ENCODE peak calls at places on chromosomes 16 and 17, in nine cellular contexts. One of them, this sample, is unnamed.

GRCh38 chr16:7792346-7792745 is 459.7 kb downstream of the RBFOX1 start:
- DNase-seq in left lung: no peak
- DNase-seq in neural progenitor cell: no peak
- DNase-seq in GM23248: no peak
- DNase-seq in left ventricle myocardium inferior: no peak
- DNase-seq in stomach: no peak
- DNase-seq in MM.1S: no peak
- DNase-seq in body of pancreas: no peak
- DNase-seq in Karpas-422: no peak
- DNase-seq in this sample: no peak

GRCh38 chr17:2926019-2926650 is 129.9 kb downstream of the RAP1GAP2 start:
- DNase-seq in left lung: no peak
- DNase-seq in neural progenitor cell: no peak
- DNase-seq in GM23248: peak
- DNase-seq in left ventricle myocardium inferior: no peak
- DNase-seq in stomach: no peak
- DNase-seq in MM.1S: no peak
- DNase-seq in body of pancreas: no peak
- DNase-seq in Karpas-422: peak
- DNase-seq in this sample: no peak

GRCh38 chr17:12020595-12021590 is at the start of gene MAP2K4:
- DNase-seq in left lung: peak
- DNase-seq in neural progenitor cell: peak
- DNase-seq in GM23248: peak
- DNase-seq in left ventricle myocardium inferior: peak
- DNase-seq in stomach: peak
- DNase-seq in MM.1S: peak
- DNase-seq in body of pancreas: peak
- DNase-seq in Karpas-422: peak
- DNase-seq in this sample: peak

GRCh38 chr17:81870155-81870977 is 771 bp downstream of the ARHGDIA start:
- DNase-seq in left lung: peak
- DNase-seq in neural progenitor cell: peak
- DNase-seq in GM23248: peak
- DNase-seq in left ventricle myocardium inferior: no peak
- DNase-seq in stomach: peak
- DNase-seq in MM.1S: peak
- DNase-seq in body of pancreas: peak
- DNase-seq in Karpas-422: peak
- DNase-seq in this sample: peak

GRCh38 chr17:73932216-73932749 is 271.2 kb upstream of the RPL38 start:
- DNase-seq in left lung: no peak
- DNase-seq in neural progenitor cell: no peak
- DNase-seq in GM23248: no peak
- DNase-seq in left ventricle myocardium inferior: no peak
- DNase-seq in stomach: no peak
- DNase-seq in MM.1S: no peak
- DNase-seq in body of pancreas: no peak
- DNase-seq in Karpas-422: no peak
- DNase-seq in this sample: no peak

GRCh38 chr17:80609757-80610156 is 65.1 kb downstream of the RPTOR start:
- DNase-seq in left lung: no peak
- DNase-seq in neural progenitor cell: no peak
- DNase-seq in GM23248: no peak
- DNase-seq in left ventricle myocardium inferior: no peak
- DNase-seq in stomach: no peak
- DNase-seq in MM.1S: no peak
- DNase-seq in body of pancreas: no peak
- DNase-seq in Karpas-422: no peak
- DNase-seq in this sample: no peak

GRCh38 chr17:49361902-49362722 is at the start of gene ZNF652:
- DNase-seq in left lung: peak
- DNase-seq in neural progenitor cell: peak
- DNase-seq in GM23248: peak
- DNase-seq in left ventricle myocardium inferior: peak
- DNase-seq in stomach: peak
- DNase-seq in MM.1S: peak
- DNase-seq in body of pancreas: peak
- DNase-seq in Karpas-422: peak
- DNase-seq in this sample: peak

GRCh38 chr17:61477204-61477834 is 25.1 kb downstream of the TBX4 start:
- DNase-seq in left lung: peak
- DNase-seq in neural progenitor cell: no peak
- DNase-seq in GM23248: no peak
- DNase-seq in left ventricle myocardium inferior: no peak
- DNase-seq in stomach: no peak
- DNase-seq in MM.1S: no peak
- DNase-seq in body of pancreas: no peak
- DNase-seq in Karpas-422: no peak
- DNase-seq in this sample: no peak

GRCh38 chr17:83173997-83174858 is 94.8 kb downstream of the METRNL start:
- DNase-seq in left lung: peak
- DNase-seq in neural progenitor cell: peak
- DNase-seq in GM23248: peak
- DNase-seq in left ventricle myocardium inferior: no peak
- DNase-seq in stomach: no peak
- DNase-seq in MM.1S: no peak
- DNase-seq in body of pancreas: peak
- DNase-seq in Karpas-422: peak
- DNase-seq in this sample: peak

GRCh38 chr16:17481741-17482140 is 11.0 kb upstream of the XYLT1 start:
- DNase-seq in left lung: no peak
- DNase-seq in neural progenitor cell: no peak
- DNase-seq in GM23248: no peak
- DNase-seq in left ventricle myocardium inferior: no peak
- DNase-seq in stomach: no peak
- DNase-seq in MM.1S: no peak
- DNase-seq in body of pancreas: no peak
- DNase-seq in Karpas-422: no peak
- DNase-seq in this sample: no peak

GRCh38 chr17:32870969-32871368 is 6.0 kb downstream of the MYO1D start:
- DNase-seq in left lung: no peak
- DNase-seq in neural progenitor cell: no peak
- DNase-seq in GM23248: peak
- DNase-seq in left ventricle myocardium inferior: no peak
- DNase-seq in stomach: no peak
- DNase-seq in MM.1S: no peak
- DNase-seq in body of pancreas: no peak
- DNase-seq in Karpas-422: no peak
- DNase-seq in this sample: peak

GRCh38 chr16:73232555-73233422 is 184.9 kb upstream of the ZFHX3 start:
- DNase-seq in left lung: no peak
- DNase-seq in neural progenitor cell: no peak
- DNase-seq in GM23248: no peak
- DNase-seq in left ventricle myocardium inferior: peak
- DNase-seq in stomach: no peak
- DNase-seq in MM.1S: no peak
- DNase-seq in body of pancreas: peak
- DNase-seq in Karpas-422: no peak
- DNase-seq in this sample: peak

GRCh38 chr17:17156511-17156910 is 49.6 kb downstream of the PLD6 start:
- DNase-seq in left lung: no peak
- DNase-seq in neural progenitor cell: no peak
- DNase-seq in GM23248: peak
- DNase-seq in left ventricle myocardium inferior: no peak
- DNase-seq in stomach: no peak
- DNase-seq in MM.1S: no peak
- DNase-seq in body of pancreas: no peak
- DNase-seq in Karpas-422: no peak
- DNase-seq in this sample: no peak

GRCh38 chr17:4796550-4796915 is 569 bp downstream of the PSMB6 start:
- DNase-seq in left lung: no peak
- DNase-seq in neural progenitor cell: peak
- DNase-seq in GM23248: peak
- DNase-seq in left ventricle myocardium inferior: no peak
- DNase-seq in stomach: no peak
- DNase-seq in MM.1S: no peak
- DNase-seq in body of pancreas: no peak
- DNase-seq in Karpas-422: peak
- DNase-seq in this sample: peak

GRCh38 chr16:73095885-73096341 is 48.0 kb upstream of the ZFHX3 start:
- DNase-seq in left lung: no peak
- DNase-seq in neural progenitor cell: no peak
- DNase-seq in GM23248: peak
- DNase-seq in left ventricle myocardium inferior: no peak
- DNase-seq in stomach: no peak
- DNase-seq in MM.1S: no peak
- DNase-seq in body of pancreas: no peak
- DNase-seq in Karpas-422: no peak
- DNase-seq in this sample: no peak

GRCh38 chr16:87391950-87392822 is at the start of gene MAP1LC3B:
- DNase-seq in left lung: peak
- DNase-seq in neural progenitor cell: peak
- DNase-seq in GM23248: peak
- DNase-seq in left ventricle myocardium inferior: peak
- DNase-seq in stomach: peak
- DNase-seq in MM.1S: peak
- DNase-seq in body of pancreas: peak
- DNase-seq in Karpas-422: peak
- DNase-seq in this sample: peak

GRCh38 chr17:9363440-9364350 is 211.9 kb downstream of the STX8 start:
- DNase-seq in left lung: no peak
- DNase-seq in neural progenitor cell: no peak
- DNase-seq in GM23248: peak
- DNase-seq in left ventricle myocardium inferior: no peak
- DNase-seq in stomach: no peak
- DNase-seq in MM.1S: no peak
- DNase-seq in body of pancreas: no peak
- DNase-seq in Karpas-422: no peak
- DNase-seq in this sample: no peak

GRCh38 chr17:9935408-9935807 is 30.3 kb upstream of the RCVRN start:
- DNase-seq in left lung: no peak
- DNase-seq in neural progenitor cell: no peak
- DNase-seq in GM23248: peak
- DNase-seq in left ventricle myocardium inferior: peak
- DNase-seq in stomach: no peak
- DNase-seq in MM.1S: no peak
- DNase-seq in body of pancreas: no peak
- DNase-seq in Karpas-422: no peak
- DNase-seq in this sample: no peak

GRCh38 chr16:19348578-19349315 is 63.2 kb downstream of the CLEC19A start:
- DNase-seq in left lung: no peak
- DNase-seq in neural progenitor cell: peak
- DNase-seq in GM23248: peak
- DNase-seq in left ventricle myocardium inferior: no peak
- DNase-seq in stomach: peak
- DNase-seq in MM.1S: no peak
- DNase-seq in body of pancreas: no peak
- DNase-seq in Karpas-422: no peak
- DNase-seq in this sample: no peak

GRCh38 chr17:6072611-6073010 is 2.4 kb downstream of the WSCD1 start:
- DNase-seq in left lung: no peak
- DNase-seq in neural progenitor cell: no peak
- DNase-seq in GM23248: no peak
- DNase-seq in left ventricle myocardium inferior: no peak
- DNase-seq in stomach: no peak
- DNase-seq in MM.1S: no peak
- DNase-seq in body of pancreas: no peak
- DNase-seq in Karpas-422: no peak
- DNase-seq in this sample: no peak

GRCh38 chr17:19310151-19310550 is 52.4 kb downstream of the B9D1 start:
- DNase-seq in left lung: no peak
- DNase-seq in neural progenitor cell: no peak
- DNase-seq in GM23248: no peak
- DNase-seq in left ventricle myocardium inferior: no peak
- DNase-seq in stomach: no peak
- DNase-seq in MM.1S: no peak
- DNase-seq in body of pancreas: no peak
- DNase-seq in Karpas-422: no peak
- DNase-seq in this sample: no peak

GRCh38 chr17:56798916-56799315 is 34.8 kb downstream of the C17orf67 start:
- DNase-seq in left lung: no peak
- DNase-seq in neural progenitor cell: peak
- DNase-seq in GM23248: peak
- DNase-seq in left ventricle myocardium inferior: no peak
- DNase-seq in stomach: no peak
- DNase-seq in MM.1S: peak
- DNase-seq in body of pancreas: no peak
- DNase-seq in Karpas-422: peak
- DNase-seq in this sample: no peak

GRCh38 chr16:88992351-88993005 is 15.5 kb upstream of the CBFA2T3 start:
- DNase-seq in left lung: no peak
- DNase-seq in neural progenitor cell: no peak
- DNase-seq in GM23248: no peak
- DNase-seq in left ventricle myocardium inferior: no peak
- DNase-seq in stomach: no peak
- DNase-seq in MM.1S: no peak
- DNase-seq in body of pancreas: no peak
- DNase-seq in Karpas-422: no peak
- DNase-seq in this sample: no peak
- H3K27ac ChIP-seq in left lung: no peak
- H3K27ac ChIP-seq in neural progenitor cell: no peak
- H3K27ac ChIP-seq in GM23248: no peak
- H3K27ac ChIP-seq in left ventricle myocardium inferior: no peak
- H3K27ac ChIP-seq in stomach: no peak
- H3K27ac ChIP-seq in MM.1S: peak
- H3K27ac ChIP-seq in body of pancreas: no peak
- H3K27ac ChIP-seq in Karpas-422: no peak
- H3K27ac ChIP-seq in this sample: no peak

DNA sequence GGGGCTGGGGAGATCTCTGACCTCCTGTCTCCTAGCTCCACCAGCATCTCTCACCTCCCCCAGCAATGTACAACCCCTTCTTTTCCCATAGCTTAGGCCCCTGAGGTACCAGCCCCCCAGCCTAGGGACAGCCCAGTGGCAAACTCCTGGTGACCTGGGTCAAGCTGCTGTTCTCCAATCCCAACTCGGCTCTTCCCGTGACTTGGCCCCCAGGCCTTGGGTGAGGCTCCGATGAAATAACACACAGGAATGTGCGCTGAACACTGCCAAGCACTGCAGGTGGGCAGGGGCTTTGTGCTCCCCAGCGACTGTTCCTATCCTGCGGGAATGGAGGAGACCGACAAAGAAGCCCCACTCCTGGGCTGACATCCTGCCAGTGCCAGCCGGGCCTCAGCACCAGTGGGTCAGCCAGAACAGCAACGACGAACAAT is 63.7 kb upstream of the AMZ2 start:
- DNase-seq in left lung: no peak
- DNase-seq in neural progenitor cell: peak
- DNase-seq in GM23248: no peak
- DNase-seq in left ventricle myocardium inferior: no peak
- DNase-seq in stomach: no peak
- DNase-seq in MM.1S: no peak
- DNase-seq in body of pancreas: no peak
- DNase-seq in Karpas-422: no peak
- DNase-seq in this sample: no peak
- H3K4me3 ChIP-seq in left lung: no peak
- H3K4me3 ChIP-seq in neural progenitor cell: no peak
- H3K4me3 ChIP-seq in GM23248: no peak
- H3K4me3 ChIP-seq in left ventricle myocardium inferior: no peak
- H3K4me3 ChIP-seq in stomach: no peak
- H3K4me3 ChIP-seq in MM.1S: no peak
- H3K4me3 ChIP-seq in body of pancreas: no peak
- H3K4me3 ChIP-seq in Karpas-422: peak
- H3K4me3 ChIP-seq in this sample: no peak

GRCh38 chr16:1745900-1746692 is 25.2 kb downstream of the NME3 start:
- DNase-seq in left lung: no peak
- DNase-seq in neural progenitor cell: no peak
- DNase-seq in GM23248: no peak
- DNase-seq in left ventricle myocardium inferior: no peak
- DNase-seq in stomach: no peak
- DNase-seq in MM.1S: no peak
- DNase-seq in body of pancreas: no peak
- DNase-seq in Karpas-422: no peak
- DNase-seq in this sample: no peak
- H3K27ac ChIP-seq in left lung: no peak
- H3K27ac ChIP-seq in neural progenitor cell: no peak
- H3K27ac ChIP-seq in GM23248: peak
- H3K27ac ChIP-seq in left ventricle myocardium inferior: no peak
- H3K27ac ChIP-seq in stomach: no peak
- H3K27ac ChIP-seq in MM.1S: no peak
- H3K27ac ChIP-seq in body of pancreas: no peak
- H3K27ac ChIP-seq in Karpas-422: no peak
- H3K27ac ChIP-seq in this sample: no peak

GRCh38 chr17:7354262-7354781 is 634 bp upstream of the TMEM95 start:
- DNase-seq in left lung: no peak
- DNase-seq in neural progenitor cell: peak
- DNase-seq in GM23248: peak
- DNase-seq in left ventricle myocardium inferior: no peak
- DNase-seq in stomach: no peak
- DNase-seq in MM.1S: no peak
- DNase-seq in body of pancreas: no peak
- DNase-seq in Karpas-422: peak
- DNase-seq in this sample: no peak
- H3K4me3 ChIP-seq in left lung: no peak
- H3K4me3 ChIP-seq in neural progenitor cell: no peak
- H3K4me3 ChIP-seq in GM23248: peak
- H3K4me3 ChIP-seq in left ventricle myocardium inferior: no peak
- H3K4me3 ChIP-seq in stomach: no peak
- H3K4me3 ChIP-seq in MM.1S: no peak
- H3K4me3 ChIP-seq in body of pancreas: no peak
- H3K4me3 ChIP-seq in Karpas-422: no peak
- H3K4me3 ChIP-seq in this sample: no peak

This sample was measured in psoas muscle.